ENCODE peak calls at places on chromosome 6, in ten cellular contexts. G is GM12865, P is activated B cell treated with CpG ODN at 0.5 μM for 24 hours, F is nephron progenitor cell, B is GM20000, Q is GM12864, Z is fibroblast of mammary gland, J is AG09309, A is glutamatergic neuron, H is left lung. E is an unnamed sample.

GRCh38 chr6:52707963-52708680 is 37.2 kb downstream of the TMEM14A start:
- DNase-seq in G (no peak), H (no peak), Z (no peak), A (no peak), P (no peak), F (no peak), B (no peak), J (no peak), Q (no peak), E (no peak)

GRCh38 chr6:64294034-64294433 is 658.4 kb downstream of the PHF3 start:
- DNase-seq in F (no peak), H (no peak), P (no peak), G (no peak), Q (no peak), A (no peak), J (no peak), B (no peak), Z (peak), E (no peak)

GRCh38 chr6:25832670-25833069 is 818 bp upstream of the SLC17A1 start:
- DNase-seq in A (no peak), G (no peak), B (no peak), P (no peak), Q (no peak), J (no peak), F (no peak), Z (no peak), H (no peak), E (no peak)

GRCh38 chr6:29961966-29962365 is 19.6 kb downstream of the HLA-A start:
- DNase-seq in J (no peak), Z (no peak), G (no peak), A (no peak), B (no peak), Q (no peak), P (no peak), H (no peak), F (no peak), E (no peak)

GRCh38 chr6:144219056-144219685 is 66.0 kb upstream of the UTRN start:
- DNase-seq in H (no peak), Q (peak), P (no peak), F (no peak), B (peak), J (peak), G (peak), A (no peak), Z (peak), E (peak)

GRCh38 chr6:84151669-84152068 is 75.8 kb downstream of the CEP162 start:
- DNase-seq in J (no peak), Q (no peak), B (no peak), P (no peak), A (no peak), G (no peak), H (no peak), F (no peak), Z (no peak), E (no peak)

GRCh38 chr6:22838346-22838745 is 269.0 kb downstream of the HDGFL1 start:
- DNase-seq in G (peak), Q (no peak), Z (peak), F (no peak), P (no peak), H (no peak), A (no peak), B (no peak), J (no peak), E (no peak)

GRCh38 chr6:133244502-133244901 is 3.3 kb downstream of the EYA4 start:
- DNase-seq in B (no peak), G (no peak), Q (no peak), A (no peak), H (no peak), F (no peak), P (no peak), J (no peak), Z (no peak), E (no peak)

GRCh38 chr6:6315660-6316059 is 4.8 kb downstream of the F13A1 start:
- DNase-seq in P (no peak), Z (peak), J (no peak), A (peak), B (peak), G (peak), Q (no peak), H (no peak), F (peak), E (peak)

GRCh38 chr6:17466707-17467106 is 73.3 kb downstream of the CAP2 start:
- DNase-seq in B (no peak), H (no peak), F (no peak), J (no peak), Q (no peak), Z (no peak), P (no peak), G (no peak), A (no peak), E (no peak)

GRCh38 chr6:17470209-17470952 is 77.0 kb downstream of the CAP2 start:
- DNase-seq in P (no peak), F (no peak), G (no peak), Z (peak), Q (no peak), A (no peak), J (no peak), H (no peak), B (no peak), E (no peak)

GRCh38 chr6:17472653-17473183 is 79.3 kb downstream of the CAP2 start:
- DNase-seq in A (no peak), F (no peak), J (no peak), Z (no peak), G (no peak), B (no peak), Q (no peak), H (no peak), P (no peak), E (peak)

GRCh38 chr6:17470953-17471335 is 77.5 kb downstream of the CAP2 start:
- DNase-seq in B (no peak), Z (peak), Q (no peak), P (no peak), J (peak), G (no peak), H (no peak), F (no peak), A (no peak), E (no peak)

GRCh38 chr6:17469006-17469972 is 75.9 kb downstream of the CAP2 start:
- DNase-seq in G (no peak), H (no peak), Q (no peak), F (no peak), B (no peak), Z (peak), J (no peak), A (no peak), P (no peak), E (no peak)
- TF ChIP-seq CTCF in G (no peak), H (no peak), Q (no peak), F (no peak), B (no peak), Z (peak), J (peak), A (no peak), P (no peak), E (no peak)

GRCh38 chr6:15274696-15275387 is 29.0 kb downstream of the JARID2 start:
- DNase-seq in J (no peak), P (no peak), H (no peak), F (no peak), G (no peak), Q (no peak), B (no peak), A (no peak), Z (peak), E (peak)
- TF ChIP-seq CTCF in J (peak), P (no peak), H (no peak), F (no peak), G (no peak), Q (no peak), B (no peak), A (no peak), Z (peak), E (peak)

GRCh38 chr6:28402197-28402596 is 2.6 kb upstream of the ZSCAN12 start:
- DNase-seq in B (no peak), P (no peak), Q (no peak), J (no peak), F (no peak), Z (no peak), G (no peak), A (no peak), H (no peak), E (no peak)

GRCh38 chr6:28400122-28400451 is 540 bp upstream of the ZSCAN12 start:
- DNase-seq in F (no peak), Z (no peak), H (no peak), A (no peak), G (no peak), P (no peak), Q (no peak), B (no peak), J (no peak), E (no peak)

GRCh38 chr6:28401172-28401571 is 1.6 kb upstream of the ZSCAN12 start:
- DNase-seq in G (no peak), F (no peak), B (no peak), A (no peak), Z (peak), Q (no peak), J (no peak), P (no peak), H (no peak), E (no peak)

GRCh38 chr6:28395918-28396317 is 3.6 kb downstream of the ZSCAN12 start:
- DNase-seq in F (no peak), A (no peak), H (no peak), G (no peak), J (no peak), P (no peak), B (no peak), Q (no peak), Z (no peak), E (no peak)

DNA sequence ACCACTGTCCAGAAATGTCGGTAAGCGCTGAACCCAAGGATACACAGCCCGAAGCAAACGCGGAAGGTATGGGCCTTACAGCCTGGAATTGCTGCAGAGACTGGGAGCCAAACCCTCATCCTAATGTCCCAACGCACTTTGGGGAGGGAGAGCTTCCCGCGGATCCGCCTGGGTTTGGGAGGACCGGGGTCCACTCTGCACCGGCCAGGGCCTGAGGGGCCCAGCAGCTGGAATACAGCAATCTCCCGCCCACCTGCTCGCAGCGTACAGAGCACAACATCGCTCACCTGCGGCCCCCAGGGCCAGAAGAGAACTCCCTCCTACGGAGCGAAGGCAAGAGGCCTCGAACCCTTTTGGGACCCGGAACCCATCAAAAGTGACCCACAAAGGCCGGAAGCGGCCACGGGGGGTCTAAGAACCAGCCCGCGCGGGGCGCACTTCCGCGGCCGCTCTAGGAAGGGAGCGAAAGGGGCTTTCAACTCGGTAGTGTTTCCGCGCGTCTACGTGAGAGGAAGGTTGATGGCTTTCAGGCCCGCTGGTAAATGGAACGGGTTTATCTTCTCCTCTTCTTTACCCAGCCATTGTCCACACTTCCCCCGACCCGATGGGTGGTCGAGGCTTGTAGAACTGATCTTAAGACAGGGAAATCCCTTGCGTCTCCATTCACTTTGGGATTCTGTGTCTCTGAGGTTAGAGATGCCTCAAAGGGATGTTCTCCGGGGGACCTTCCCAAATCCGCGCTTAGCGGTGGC is at the start of gene ZSCAN12:
- DNase-seq in J (peak), P (peak), Z (peak), A (peak), G (peak), Q (peak), B (peak), H (peak), F (peak), E (peak)
- TF ChIP-seq CTCF in J (peak), P (no peak), Z (peak), A (peak), G (peak), Q (peak), B (peak), H (peak), F (peak), E (peak)

DNA sequence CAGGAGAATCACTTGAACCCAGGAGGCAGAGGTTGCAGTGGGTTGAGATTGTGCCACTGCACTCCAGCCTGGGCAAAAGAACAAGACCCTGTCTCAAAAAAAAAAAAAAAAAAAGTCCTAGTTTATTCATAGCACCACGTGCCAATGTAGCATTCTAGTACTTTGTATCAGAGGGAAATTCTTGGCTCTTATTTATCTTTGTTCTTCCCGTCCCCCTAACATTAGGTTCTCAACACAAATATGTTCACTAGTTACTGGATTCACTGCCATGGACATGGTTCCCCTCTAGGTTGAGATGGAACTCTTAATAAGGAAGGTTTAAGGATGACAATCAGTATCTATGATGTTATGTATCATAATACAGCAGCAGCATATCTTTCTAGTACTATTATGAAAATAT is 178.5 kb downstream of the KIF6 start:
- DNase-seq in Q (no peak), A (no peak), F (no peak), G (no peak), Z (no peak), B (no peak), H (no peak), P (no peak), J (no peak), E (no peak)
- TF ChIP-seq CTCF in Q (no peak), A (no peak), F (no peak), G (no peak), Z (no peak), B (no peak), H (no peak), P (no peak), J (no peak), E (no peak)

GRCh38 chr6:96608074-96608473 is 45.1 kb downstream of the FHL5 start:
- DNase-seq in J (no peak), H (no peak), Q (no peak), B (no peak), G (no peak), Z (no peak), P (no peak), F (no peak), A (no peak), E (no peak)

GRCh38 chr6:96604420-96604819 is 41.5 kb downstream of the FHL5 start:
- DNase-seq in G (no peak), P (no peak), Z (no peak), J (no peak), H (no peak), A (no peak), B (no peak), F (no peak), Q (no peak), E (no peak)

GRCh38 chr6:96611342-96611964 is 48.5 kb downstream of the FHL5 start:
- DNase-seq in H (no peak), J (no peak), Q (no peak), B (peak), G (peak), Z (no peak), P (no peak), A (no peak), F (no peak), E (no peak)

GRCh38 chr6:96613291-96613999 is 50.5 kb downstream of the FHL5 start:
- DNase-seq in F (no peak), Q (no peak), J (no peak), A (no peak), Z (no peak), B (no peak), G (peak), H (no peak), P (no peak), E (no peak)

DNA sequence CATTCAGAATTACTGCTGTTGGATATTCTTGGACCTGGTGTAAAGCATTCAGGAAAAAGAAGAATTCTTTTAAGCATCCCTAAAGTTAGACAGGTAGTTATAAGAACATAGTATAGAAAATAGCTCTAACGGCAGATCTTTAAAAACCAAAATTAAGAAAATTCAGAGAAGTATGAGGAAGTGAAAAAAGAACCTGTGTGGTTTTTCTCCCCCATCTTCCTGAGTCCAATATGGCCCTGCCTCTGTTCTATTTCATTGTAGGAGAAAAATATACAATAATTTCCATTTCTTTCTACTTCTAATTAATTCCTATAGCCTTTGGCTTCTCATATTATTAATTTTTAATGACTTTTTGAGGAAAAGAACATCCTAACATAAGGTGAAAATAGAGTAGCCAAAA is 47.1 kb downstream of the FHL5 start:
- DNase-seq in H (no peak), F (no peak), Q (no peak), G (no peak), P (no peak), B (no peak), A (no peak), J (no peak), Z (no peak), E (no peak)
- TF ChIP-seq CTCF in H (no peak), F (no peak), Q (no peak), G (no peak), P (no peak), B (no peak), A (no peak), J (no peak), Z (no peak), E (no peak)

GRCh38 chr6:43495409-43495941 is 14.7 kb downstream of the LRRC73 start:
- DNase-seq in Q (no peak), H (no peak), G (no peak), P (no peak), F (no peak), A (no peak), J (no peak), Z (peak), B (no peak), E (peak)
- TF ChIP-seq CTCF in Q (no peak), H (no peak), G (no peak), P (no peak), F (no peak), A (no peak), J (peak), Z (peak), B (peak), E (peak)

GRCh38 chr6:3164388-3164787 is 7.0 kb upstream of the TUBB2A start:
- DNase-seq in Q (no peak), G (no peak), F (no peak), J (no peak), H (no peak), P (no peak), B (no peak), Z (no peak), A (no peak), E (no peak)
- TF ChIP-seq CTCF in Q (no peak), G (no peak), F (no peak), J (no peak), H (no peak), P (no peak), B (no peak), Z (no peak), A (no peak), E (no peak)

E was measured in HFFc6.